ENCODE peak calls at places on chromosomes 7 and 10, in four cellular contexts. Y is ovary; G is CD4-positive, alpha-beta memory T cell; V is HCT116. K is an unnamed sample.

GRCh38 chr10:15758618-15759017 is 38.9 kb upstream of the ITGA8 start:
- DNase-seq in G (no peak), Y (no peak), V (no peak), K (no peak)

GRCh38 chr7:108235451-108236061 is 105.4 kb upstream of the LAMB4 start:
- DNase-seq in G (no peak), Y (no peak), V (no peak), K (no peak)

GRCh38 chr10:72069751-72070501 is 18.4 kb downstream of the SPOCK2 start:
- DNase-seq in V (no peak), G (no peak), Y (no peak), K (no peak)

GRCh38 chr7:151598045-151598444 is 78.3 kb upstream of the RHEB start:
- DNase-seq in G (no peak), Y (no peak), V (peak; percentile 48), K (no peak)

GRCh38 chr10:64116731-64117130 is 595.5 kb downstream of the REEP3 start:
- DNase-seq in Y (no peak), G (no peak), V (no peak), K (no peak)

GRCh38 chr10:62916157-62916603 is 100.0 kb upstream of the EGR2 start:
- DNase-seq in V (no peak), Y (no peak), G (no peak), K (no peak)

GRCh38 chr7:159099217-159099655 is 45.4 kb downstream of the VIPR2 start:
- DNase-seq in V (no peak), G (no peak), Y (peak; percentile 24), K (no peak)

GRCh38 chr10:50561816-50562215 is 61.9 kb downstream of the SGMS1 start:
- DNase-seq in Y (no peak), G (peak; percentile 16), V (no peak), K (no peak)

GRCh38 chr10:11086177-11086576 is 68.5 kb downstream of the CELF2 start:
- DNase-seq in Y (peak; percentile 44), G (no peak), V (no peak), K (no peak)

GRCh38 chr10:88473989-88474883 is 108.9 kb downstream of the RNLS start:
- DNase-seq in Y (no peak), V (peak; percentile 33), G (no peak), K (no peak)

GRCh38 chr10:112716924-112717348 is 233.1 kb upstream of the TCF7L2 start:
- DNase-seq in Y (no peak), G (no peak), V (peak; percentile 75), K (no peak)

GRCh38 chr7:50622821-50623220 is 57.6 kb upstream of the DDC start:
- DNase-seq in Y (no peak), V (no peak), G (no peak), K (no peak)

GRCh38 chr7:100506356-100506930 is 22.7 kb downstream of the NYAP1 start:
- DNase-seq in Y (no peak), G (no peak), V (no peak), K (peak; percentile 6)

GRCh38 chr7:258476-259190 is 31.3 kb upstream of the FOXL3 start:
- DNase-seq in G (no peak), V (no peak), Y (no peak), K (no peak)

GRCh38 chr10:78335691-78336401 is 302.2 kb downstream of the RPS24 start:
- DNase-seq in G (no peak), Y (no peak), V (no peak), K (no peak)

GRCh38 chr7:29319719-29320521 is 125.3 kb downstream of the CHN2 start:
- DNase-seq in V (no peak), G (no peak), Y (no peak), K (no peak)

GRCh38 chr7:133315332-133316040 is 62.6 kb downstream of the EXOC4 start:
- DNase-seq in Y (no peak), G (no peak), V (no peak), K (no peak)

GRCh38 chr7:127629268-127629854 is 11.4 kb upstream of the PAX4 start:
- DNase-seq in Y (no peak), V (peak; percentile 50), G (peak; percentile 6), K (no peak)

GRCh38 chr7:24659505-24659904 is 86.3 kb downstream of the PALS2 start:
- DNase-seq in V (no peak), Y (no peak), G (no peak), K (no peak)

GRCh38 chr7:30276203-30276900 is 8.0 kb upstream of the ZNRF2 start:
- DNase-seq in Y (peak; percentile 41), G (peak; percentile 41), V (peak; percentile 43), K (peak; percentile 65)

GRCh38 chr7:80428161-80429054 is 83.5 kb downstream of the GNAT3 start:
- DNase-seq in Y (no peak), V (peak; percentile 54), G (no peak), K (peak; percentile 51)

GRCh38 chr10:68043030-68043429 is 32.1 kb downstream of the HERC4 start:
- DNase-seq in V (no peak), Y (no peak), G (no peak), K (no peak)

GRCh38 chr7:4751398-4751947 is 23.9 kb upstream of the AP5Z1 start:
- DNase-seq in G (no peak), V (no peak), Y (no peak), K (no peak)

GRCh38 chr7:40709077-40709964 is 574.5 kb downstream of the SUGCT start:
- DNase-seq in V (no peak), Y (no peak), G (no peak), K (no peak)

GRCh38 chr10:90592903-90593302 is 264.9 kb downstream of the HTR7 start:
- DNase-seq in Y (peak; percentile 9), V (peak; percentile 68), G (no peak), K (peak; percentile 35)

GRCh38 chr10:79985481-79986072 is 36.7 kb upstream of the SFTPD start:
- DNase-seq in V (no peak), G (no peak), Y (no peak), K (no peak)

GRCh38 chr7:101901661-101902491 is 84.5 kb downstream of the CUX1 start:
- DNase-seq in V (no peak), G (no peak), Y (no peak), K (no peak)

GRCh38 chr7:79523426-79523825 is 70.0 kb upstream of the MAGI2 start:
- DNase-seq in Y (no peak), G (no peak), V (no peak), K (no peak)

GRCh38 chr10:78337646-78338391 is 304.2 kb downstream of the RPS24 start:
- DNase-seq in G (no peak), Y (no peak), V (no peak), K (no peak)

GRCh38 chr10:47361293-47361692 is 13.1 kb downstream of the RBP3 start:
- DNase-seq in V (peak; percentile 36), G (no peak), Y (no peak), K (no peak)

GRCh38 chr7:132065973-132066611 is 509.7 kb upstream of the PODXL start:
- DNase-seq in G (no peak), Y (no peak), V (no peak), K (no peak)

GRCh38 chr7:106620681-106621080 is 40.3 kb downstream of the CCDC71L start:
- DNase-seq in V (no peak), G (no peak), Y (no peak), K (no peak)

GRCh38 chr7:128955981-128956380 is 18.3 kb downstream of the IRF5 start:
- DNase-seq in Y (no peak), G (no peak), V (no peak), K (no peak)

GRCh38 chr7:108875139-108875538 is 305.5 kb downstream of the DNAJB9 start:
- DNase-seq in G (no peak), V (peak; percentile 15), Y (no peak), K (no peak)

GRCh38 chr7:43647314-43647691 is 64.4 kb downstream of the STK17A start:
- DNase-seq in G (no peak), Y (no peak), V (no peak), K (no peak)

GRCh38 chr7:65975814-65976445 is 6.1 kb downstream of the GUSB start:
- DNase-seq in G (no peak), V (no peak), Y (no peak), K (no peak)

GRCh38 chr7:141671705-141672496 is 30.1 kb downstream of the DENND11 start:
- DNase-seq in Y (no peak), G (no peak), V (no peak), K (no peak)

DNA sequence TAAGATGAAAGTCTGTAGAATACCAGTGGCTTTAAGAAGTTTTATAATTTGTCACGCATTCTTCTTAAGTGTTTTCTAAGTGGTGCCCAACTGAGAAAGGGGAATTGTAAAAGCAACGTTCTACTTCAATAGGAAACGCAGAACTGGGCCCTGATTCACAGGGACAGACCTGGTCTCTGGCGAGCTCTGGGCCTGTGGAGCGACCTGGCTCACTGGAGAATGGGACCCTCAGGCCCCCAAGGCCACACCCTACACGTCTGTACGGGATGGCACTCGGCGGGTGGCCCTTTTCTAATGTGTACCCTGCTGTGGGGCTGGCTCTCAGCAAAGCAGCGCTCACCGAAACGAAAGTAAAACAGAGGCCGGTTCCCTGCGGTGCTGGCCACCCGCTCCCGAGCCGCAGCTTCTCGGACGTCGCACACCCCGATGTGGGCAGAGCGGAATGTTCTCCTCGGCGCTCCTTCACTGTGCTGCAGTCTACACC is 205.0 kb downstream of the DIP2C start:
- DNase-seq in V (no peak), Y (peak; percentile 55), G (no peak), K (no peak)
- H3K4me3 ChIP-seq in V (no peak overlapping the region), Y (peak overlapping the region; percentile 35), G (peak overlapping the region; percentile 40), K (peak overlapping the region; percentile 28)

GRCh38 chr10:100372415-100373297 is 25.6 kb downstream of the SCD start:
- DNase-seq in G (no peak), V (no peak), Y (no peak), K (no peak)
- H3K4me3 ChIP-seq in G (peak overlapping the region; percentile 76), V (peak overlapping the region; percentile 60), Y (peak overlapping the region; percentile 70), K (peak overlapping the region; percentile 73)

DNA sequence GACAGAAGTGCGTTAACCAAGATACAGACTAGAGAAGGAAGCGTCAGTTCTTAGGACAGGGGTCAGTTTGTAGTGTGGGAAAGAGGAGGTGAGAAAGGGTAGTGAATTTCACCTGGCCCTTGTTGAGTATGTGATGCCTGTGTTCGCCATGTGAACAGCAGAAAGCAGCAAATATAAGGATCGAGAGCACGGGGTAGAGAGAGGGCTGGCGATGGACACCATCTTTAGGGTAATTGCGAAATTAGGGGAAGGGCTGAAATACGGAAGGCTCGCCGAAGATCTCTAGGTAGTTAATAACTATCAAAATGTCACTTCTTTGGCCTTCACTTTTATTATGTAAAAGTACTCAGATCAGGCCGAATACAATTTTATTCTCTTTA is 6.2 kb upstream of the MEST start:
- DNase-seq in V (no peak), G (no peak), Y (no peak), K (no peak)
- H3K4me3 ChIP-seq in V (peak overlapping the region; percentile 62), G (peak overlapping the region; percentile 66), Y (peak overlapping the region; percentile 41), K (no peak overlapping the region)

DNA sequence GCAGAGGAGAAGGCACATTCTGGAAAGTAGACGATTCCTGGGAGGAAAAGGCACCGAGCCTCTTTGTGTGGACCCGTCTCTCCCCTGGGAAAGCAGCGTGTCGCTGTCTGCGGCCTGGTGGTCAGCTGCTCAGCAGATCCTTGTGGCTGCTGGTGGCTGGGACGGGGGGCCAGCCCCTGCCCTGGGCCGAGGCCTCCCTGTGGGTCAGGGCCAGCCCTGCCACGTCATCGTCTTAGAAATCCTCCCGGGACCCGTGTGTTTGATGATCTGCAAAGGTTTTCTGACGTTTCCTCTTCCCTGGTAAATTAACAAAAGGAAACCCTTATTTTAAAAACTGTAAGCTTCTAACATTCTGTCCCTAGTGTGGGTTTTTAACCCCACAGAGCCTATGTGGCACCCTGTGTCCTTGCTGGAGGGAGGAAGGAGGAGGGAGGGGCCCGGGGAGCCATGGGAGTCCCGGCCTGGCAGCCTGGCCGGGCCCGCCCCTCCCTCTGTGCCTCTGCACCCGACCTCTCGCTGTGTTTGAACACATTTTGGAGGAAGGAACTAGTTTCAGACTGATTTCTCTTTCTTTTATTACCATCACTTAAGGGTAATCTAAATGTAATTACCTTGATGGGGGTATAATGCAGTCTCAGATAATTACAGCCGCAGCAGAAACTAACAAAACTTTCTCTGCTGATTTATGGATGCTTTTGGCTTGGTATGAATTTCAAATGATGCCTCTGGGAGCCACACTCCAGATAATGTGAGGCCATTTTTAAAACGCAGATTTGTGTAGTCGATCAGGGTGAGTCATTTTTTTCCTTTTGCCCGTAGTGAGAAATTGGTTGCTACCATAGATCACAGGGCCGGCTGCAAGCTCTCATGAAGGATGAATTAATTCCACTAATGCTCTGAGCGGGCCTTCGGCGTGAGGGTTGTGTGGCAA is 85.5 kb downstream of the NKX6-2 start:
- DNase-seq in G (no peak), Y (peak; percentile 51), V (no peak), K (no peak)
- H3K4me3 ChIP-seq in G (no peak overlapping the region), Y (no peak overlapping the region), V (no peak overlapping the region), K (no peak overlapping the region)